ENCODE peak calls at places on chromosomes 16 and 17, in ten cellular contexts. Z is kidney; J is ovary; R is heart right ventricle; V is CD4-positive, CD25-positive, alpha-beta regulatory T cell; U is WERI-Rb-1; M is adipocyte; I is keratinocyte; L is mesendoderm; O is fibroblast of pulmonary artery. P is an unnamed sample.

GRCh38 chr17:34579017-34579946 is at the start of gene TMEM132E:
- DNase-seq in Z (peak), J (peak), R (peak), V (peak), U (peak), M (peak), I (no peak), L (peak), O (no peak), P (no peak)

GRCh38 chr17:43588664-43589435 is 42.7 kb upstream of the ETV4 start:
- DNase-seq in Z (no peak), J (no peak), R (no peak), V (no peak), U (no peak), M (no peak), I (no peak), L (no peak), O (no peak), P (no peak)

GRCh38 chr17:68972119-68972704 is 17.0 kb upstream of the ABCA8 start:
- DNase-seq in Z (no peak), J (no peak), R (no peak), V (no peak), U (no peak), M (peak), I (no peak), L (peak), O (peak), P (peak)

GRCh38 chr16:84595052-84595481 is 22.8 kb downstream of the COTL1 start:
- DNase-seq in Z (no peak), J (no peak), R (no peak), V (no peak), U (no peak), M (no peak), I (no peak), L (no peak), O (no peak), P (no peak)

GRCh38 chr17:61390479-61390791 is 9.2 kb upstream of the TBX2 start:
- DNase-seq in Z (peak), J (no peak), R (no peak), V (no peak), U (no peak), M (no peak), I (no peak), L (no peak), O (no peak), P (no peak)

GRCh38 chr17:66386789-66387351 is 84.5 kb downstream of the PRKCA start:
- DNase-seq in Z (no peak), J (no peak), R (no peak), V (peak), U (no peak), M (no peak), I (no peak), L (no peak), O (peak), P (no peak)

GRCh38 chr17:17042851-17043667 is 802 bp downstream of the MPRIP start:
- DNase-seq in Z (peak), J (peak), R (peak), V (peak), U (no peak), M (peak), I (no peak), L (peak), O (peak), P (no peak)

GRCh38 chr16:85564277-85565051 is 48.7 kb upstream of the GSE1 start:
- DNase-seq in Z (peak), J (no peak), R (no peak), V (no peak), U (no peak), M (no peak), I (no peak), L (no peak), O (no peak), P (no peak)

GRCh38 chr16:83995756-83996155 is 27.7 kb downstream of the NECAB2 start:
- DNase-seq in Z (no peak), J (no peak), R (peak), V (no peak), U (no peak), M (no peak), I (no peak), L (peak), O (no peak), P (no peak)

GRCh38 chr16:79826732-79827514 is 226.4 kb upstream of the MAF start:
- DNase-seq in Z (no peak), J (no peak), R (no peak), V (no peak), U (no peak), M (peak), I (no peak), L (no peak), O (no peak), P (no peak)

DNA sequence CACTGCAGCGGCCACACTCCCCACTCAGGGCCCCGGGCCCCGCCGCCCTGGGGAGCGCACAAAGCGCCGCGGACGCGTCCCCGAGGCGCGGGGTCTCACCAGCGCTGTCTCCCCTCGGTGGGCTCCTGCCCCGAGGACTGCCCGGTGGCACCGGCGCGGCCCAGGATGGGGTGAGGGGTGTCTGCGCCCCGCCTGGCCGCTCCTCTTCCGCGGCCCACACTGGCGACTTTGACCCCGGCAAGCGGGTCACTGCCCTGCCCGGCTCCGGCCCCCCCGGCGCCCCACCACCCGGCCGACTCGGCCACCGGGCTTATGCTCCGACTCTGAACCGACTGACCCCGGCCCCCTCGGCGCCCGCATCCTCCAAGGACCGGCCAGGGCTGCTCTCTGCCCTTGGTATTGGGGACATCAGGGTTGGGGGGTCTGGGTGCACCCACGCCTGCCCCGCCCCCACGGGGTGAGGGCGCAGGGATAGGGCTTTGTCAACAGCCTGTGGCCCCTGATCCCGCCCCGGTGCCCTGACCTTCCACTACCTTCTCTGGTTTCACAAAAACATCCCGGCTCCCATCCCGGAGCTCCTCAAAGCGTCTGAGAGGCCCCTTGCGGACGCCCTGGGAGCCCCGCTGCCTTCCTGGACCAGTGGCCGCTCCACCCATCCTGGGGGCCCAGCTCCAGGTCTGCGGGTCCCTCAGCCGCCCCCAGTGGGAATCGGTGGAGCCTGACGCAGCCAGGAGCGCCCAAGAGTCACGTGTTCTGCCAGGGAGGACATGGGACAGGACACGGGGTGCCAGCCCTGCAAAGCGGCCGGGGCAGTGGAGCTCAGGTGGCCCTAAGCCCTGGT is 829 bp downstream of the GCGR start:
- DNase-seq in Z (peak), J (no peak), R (no peak), V (no peak), U (no peak), M (no peak), I (no peak), L (no peak), O (no peak), P (no peak)
- H3K4me3 ChIP-seq in Z (peak), J (no peak), R (peak), V (no peak), U (no peak), M (no peak), I (no peak), L (no peak), O (no peak), P (no peak)

GRCh38 chr17:78128616-78129384 is at the start of gene TMC6:
- DNase-seq in Z (peak), J (no peak), R (no peak), V (peak), U (peak), M (peak), I (no peak), L (peak), O (no peak), P (no peak)
- H3K4me3 ChIP-seq in Z (peak), J (peak), R (peak), V (peak), U (peak), M (peak), I (peak), L (peak), O (peak), P (peak)

DNA sequence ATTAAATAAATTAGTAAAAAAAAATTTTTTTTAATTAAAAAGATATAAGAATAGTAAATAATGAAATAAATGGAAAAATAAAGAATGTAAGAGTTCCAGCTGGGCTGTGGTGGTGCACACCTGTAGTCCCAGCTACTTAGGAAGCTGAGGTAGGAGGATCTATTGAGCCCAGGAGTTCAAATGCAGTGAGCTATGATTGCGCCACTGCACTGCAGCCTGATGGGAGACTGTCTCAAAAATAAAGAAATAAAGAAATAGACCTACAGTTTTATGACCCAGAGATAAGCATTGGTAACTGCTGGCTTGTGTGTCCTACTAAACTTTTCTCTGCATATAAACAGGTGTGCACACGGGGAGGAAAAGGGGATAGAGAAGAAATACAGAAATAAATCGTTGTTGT is 7.8 kb upstream of the PDP2 start:
- DNase-seq in Z (no peak), J (no peak), R (no peak), V (no peak), U (no peak), M (no peak), I (no peak), L (no peak), O (no peak), P (no peak)
- H3K4me3 ChIP-seq in Z (peak), J (peak), R (peak), V (peak), U (peak), M (peak), I (no peak), L (no peak), O (peak), P (peak)

GRCh38 chr16:502179-502943 is 25.2 kb upstream of the CAPN15 start:
- DNase-seq in Z (no peak), J (no peak), R (no peak), V (no peak), U (no peak), M (no peak), I (no peak), L (no peak), O (no peak), P (no peak)

GRCh38 chr16:506246-506546 is 21.3 kb upstream of the CAPN15 start:
- DNase-seq in Z (no peak), J (no peak), R (no peak), V (no peak), U (no peak), M (no peak), I (no peak), L (no peak), O (no peak), P (no peak)

GRCh38 chr16:500699-501098 is 26.8 kb upstream of the CAPN15 start:
- DNase-seq in Z (no peak), J (no peak), R (peak), V (no peak), U (no peak), M (no peak), I (no peak), L (no peak), O (no peak), P (no peak)

GRCh38 chr16:505479-506245 is 21.9 kb upstream of the CAPN15 start:
- DNase-seq in Z (no peak), J (no peak), R (no peak), V (no peak), U (no peak), M (no peak), I (no peak), L (no peak), O (no peak), P (no peak)

GRCh38 chr16:503150-504071 is 24.1 kb upstream of the CAPN15 start:
- DNase-seq in Z (no peak), J (no peak), R (no peak), V (no peak), U (no peak), M (no peak), I (no peak), L (no peak), O (no peak), P (no peak)
- H3K4me3 ChIP-seq in Z (no peak), J (no peak), R (no peak), V (no peak), U (no peak), M (no peak), I (no peak), L (no peak), O (no peak), P (no peak)

GRCh38 chr17:789160-789840 is 7.1 kb downstream of the MRM3 start:
- DNase-seq in Z (no peak), J (no peak), R (no peak), V (no peak), U (no peak), M (no peak), I (peak), L (no peak), O (no peak), P (no peak)

GRCh38 chr17:791807-792206 is 9.7 kb downstream of the MRM3 start:
- DNase-seq in Z (peak), J (no peak), R (no peak), V (no peak), U (no peak), M (no peak), I (no peak), L (no peak), O (no peak), P (no peak)

GRCh38 chr17:795276-795675 is 13.1 kb downstream of the MRM3 start:
- DNase-seq in Z (peak), J (no peak), R (no peak), V (no peak), U (no peak), M (no peak), I (no peak), L (no peak), O (no peak), P (no peak)

GRCh38 chr17:794876-795275 is 12.7 kb downstream of the MRM3 start:
- DNase-seq in Z (peak), J (peak), R (peak), V (peak), U (peak), M (peak), I (no peak), L (peak), O (peak), P (no peak)

DNA sequence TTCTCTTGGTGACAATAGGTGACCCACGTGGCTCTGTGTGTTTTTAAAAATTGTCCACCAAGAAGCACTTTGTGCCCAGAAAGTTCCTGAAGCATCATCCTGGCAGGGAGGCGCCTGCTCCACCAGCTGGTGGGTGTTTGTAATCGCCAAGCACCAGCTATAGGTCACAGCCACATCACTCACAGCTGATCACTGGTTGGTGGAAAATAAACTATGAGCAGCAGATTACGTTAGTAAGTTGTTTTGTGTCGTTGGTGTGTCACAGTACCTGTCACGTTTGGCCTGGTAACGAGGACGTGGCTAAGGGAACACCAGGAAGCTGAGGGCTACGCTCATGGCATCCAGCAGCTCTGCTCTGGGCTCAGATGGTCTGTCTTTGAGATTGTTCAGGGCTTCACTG is 10.1 kb downstream of the MRM3 start:
- DNase-seq in Z (no peak), J (no peak), R (no peak), V (no peak), U (no peak), M (no peak), I (no peak), L (peak), O (no peak), P (no peak)
- H3K4me3 ChIP-seq in Z (no peak), J (no peak), R (no peak), V (no peak), U (no peak), M (no peak), I (no peak), L (no peak), O (no peak), P (no peak)

DNA sequence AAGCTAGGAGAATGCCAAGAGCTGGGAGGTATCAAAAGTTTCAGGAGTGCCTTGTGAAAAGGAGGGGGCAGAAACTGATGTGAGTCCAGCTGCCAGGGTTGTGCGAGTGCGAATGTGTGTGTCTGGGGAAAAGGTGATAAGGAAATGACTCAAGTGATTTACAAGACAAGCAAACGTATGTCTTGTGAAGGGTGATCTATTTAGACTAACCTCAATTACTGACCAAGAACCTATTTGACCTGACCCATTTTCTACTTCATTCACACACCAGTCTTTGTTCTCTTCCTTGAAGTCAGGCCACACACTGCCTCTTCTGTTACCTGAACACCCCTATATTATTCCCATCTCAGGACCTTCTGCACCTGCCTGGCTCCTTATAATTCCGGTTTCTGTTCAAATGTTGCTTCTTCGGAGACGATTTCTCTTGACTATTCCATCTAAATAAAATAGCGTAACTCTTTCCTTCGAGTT is 1.0 kb downstream of the GDE1 start:
- DNase-seq in Z (no peak), J (no peak), R (no peak), V (peak), U (no peak), M (peak), I (no peak), L (peak), O (peak), P (no peak)
- H3K4me3 ChIP-seq in Z (peak), J (peak), R (peak), V (peak), U (peak), M (peak), I (peak), L (peak), O (peak), P (peak)

GRCh38 chr17:63837962-63838585 is 4.4 kb downstream of the SMARCD2 start:
- DNase-seq in Z (peak), J (no peak), R (no peak), V (no peak), U (no peak), M (no peak), I (no peak), L (no peak), O (no peak), P (no peak)
- H3K4me3 ChIP-seq in Z (no peak), J (no peak), R (peak), V (no peak), U (no peak), M (peak), I (no peak), L (no peak), O (no peak), P (no peak)

GRCh38 chr16:11270602-11271162 is 1.6 kb upstream of the TNP2 start:
- DNase-seq in Z (no peak), J (no peak), R (no peak), V (no peak), U (no peak), M (no peak), I (no peak), L (no peak), O (no peak), P (no peak)

GRCh38 chr16:11272921-11273720 is at the start of gene PRM3:
- DNase-seq in Z (no peak), J (no peak), R (no peak), V (no peak), U (no peak), M (no peak), I (no peak), L (no peak), O (no peak), P (no peak)

GRCh38 chr16:11271610-11272009 is 1.8 kb downstream of the PRM3 start:
- DNase-seq in Z (no peak), J (no peak), R (no peak), V (no peak), U (no peak), M (no peak), I (no peak), L (no peak), O (no peak), P (no peak)

GRCh38 chr16:11273721-11274324 is 394 bp upstream of the PRM3 start:
- DNase-seq in Z (no peak), J (no peak), R (no peak), V (no peak), U (no peak), M (no peak), I (no peak), L (peak), O (no peak), P (no peak)

DNA sequence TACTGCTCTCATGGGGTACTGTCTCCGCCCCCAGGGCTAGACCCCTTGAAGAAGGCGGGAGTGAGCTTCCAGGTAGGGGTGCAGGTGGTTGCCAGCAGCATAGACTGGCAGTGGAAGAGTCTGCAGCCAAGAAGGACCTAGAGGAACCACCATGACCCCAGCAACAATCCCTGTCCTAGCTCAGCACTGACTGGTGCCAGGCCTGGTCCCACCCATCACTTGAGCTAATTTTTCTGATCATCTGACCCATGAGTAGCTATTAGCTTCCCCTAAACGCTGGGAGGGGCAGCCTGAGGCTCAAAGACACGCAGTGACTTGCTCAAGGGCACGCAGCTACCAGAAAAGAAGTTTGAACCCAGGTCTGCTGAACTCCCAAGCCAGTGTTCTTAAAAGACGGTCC is 945 bp downstream of the PRM3 start:
- DNase-seq in Z (no peak), J (no peak), R (no peak), V (no peak), U (no peak), M (no peak), I (no peak), L (no peak), O (no peak), P (no peak)
- H3K4me3 ChIP-seq in Z (no peak), J (no peak), R (no peak), V (no peak), U (no peak), M (no peak), I (no peak), L (no peak), O (no peak), P (no peak)

GRCh38 chr17:10114931-10115535 is 83.4 kb downstream of the GAS7 start:
- DNase-seq in Z (peak), J (peak), R (peak), V (peak), U (no peak), M (peak), I (no peak), L (peak), O (peak), P (peak)

GRCh38 chr17:10117085-10117484 is 81.3 kb downstream of the GAS7 start:
- DNase-seq in Z (no peak), J (no peak), R (no peak), V (no peak), U (peak), M (no peak), I (no peak), L (peak), O (no peak), P (no peak)

GRCh38 chr17:10116676-10117075 is 81.7 kb downstream of the GAS7 start:
- DNase-seq in Z (no peak), J (no peak), R (no peak), V (no peak), U (no peak), M (no peak), I (no peak), L (peak), O (no peak), P (no peak)

GRCh38 chr17:10116267-10116666 is 82.1 kb downstream of the GAS7 start:
- DNase-seq in Z (no peak), J (no peak), R (no peak), V (no peak), U (no peak), M (no peak), I (no peak), L (no peak), O (no peak), P (no peak)

GRCh38 chr17:10115536-10115932 is 82.9 kb downstream of the GAS7 start:
- DNase-seq in Z (no peak), J (no peak), R (no peak), V (no peak), U (no peak), M (no peak), I (no peak), L (no peak), O (peak), P (no peak)
- H3K4me3 ChIP-seq in Z (no peak), J (no peak), R (peak), V (no peak), U (no peak), M (peak), I (no peak), L (no peak), O (no peak), P (no peak)

P was measured in HFF-Myc.